ENCODE peak calls at places on chromosomes 3 and 15, in seven cellular contexts. B is WTC11, X is mesothelial cell of epicardium, I is uterus, C is tibial artery, O is BE2C, P is A549. J is an unnamed sample.

GRCh38 chr15:41350057-41350717 is 17.5 kb downstream of the NUSAP1 start:
- DNase-seq in B (no peak), X (no peak), I (no peak), C (no peak), O (no peak), P (no peak), J (no peak)

GRCh38 chr3:195855471-195856409 is 44.0 kb upstream of the MUC4 start:
- DNase-seq in B (no peak), X (no peak), I (no peak), C (no peak), O (no peak), P (no peak), J (no peak)

GRCh38 chr15:58203537-58203936 is 65.4 kb downstream of the AQP9 start:
- DNase-seq in B (no peak), X (no peak), I (no peak), C (no peak), O (peak), P (no peak), J (no peak)

GRCh38 chr3:105806361-105806760 is 62.5 kb downstream of the CBLB start:
- DNase-seq in B (no peak), X (no peak), I (no peak), C (no peak), O (no peak), P (peak), J (no peak)

GRCh38 chr15:80503319-80503952 is 99.3 kb downstream of the ARNT2 start:
- DNase-seq in B (no peak), X (no peak), I (no peak), C (no peak), O (no peak), P (no peak), J (no peak)

GRCh38 chr3:32432711-32433530 is 41.3 kb downstream of the CMTM7 start:
- DNase-seq in B (no peak), X (no peak), I (no peak), C (no peak), O (no peak), P (no peak), J (no peak)

GRCh38 chr3:15610083-15610482 is 8.5 kb downstream of the BTD start:
- DNase-seq in B (no peak), X (no peak), I (peak), C (peak), O (no peak), P (peak), J (no peak)

GRCh38 chr3:127067116-127067910 is 84.4 kb downstream of the PLXNA1 start:
- DNase-seq in B (no peak), X (no peak), I (no peak), C (no peak), O (no peak), P (no peak), J (no peak)

GRCh38 chr15:33148129-33148850 is 46.2 kb downstream of the FMN1 start:
- DNase-seq in B (no peak), X (no peak), I (no peak), C (no peak), O (no peak), P (no peak), J (peak)

GRCh38 chr3:192834428-192834827 is 83.2 kb downstream of the MB21D2 start:
- DNase-seq in B (no peak), X (no peak), I (no peak), C (no peak), O (no peak), P (no peak), J (no peak)

GRCh38 chr3:123469323-123469995 is 20.6 kb upstream of the ADCY5 start:
- DNase-seq in B (no peak), X (no peak), I (no peak), C (no peak), O (no peak), P (no peak), J (no peak)

GRCh38 chr15:64828985-64829384 is 3.5 kb upstream of the PIF1 start:
- DNase-seq in B (no peak), X (no peak), I (no peak), C (no peak), O (no peak), P (no peak), J (no peak)

GRCh38 chr3:57068437-57069089 is 8.1 kb downstream of the SPATA12 start:
- DNase-seq in B (no peak), X (no peak), I (peak), C (peak), O (no peak), P (peak), J (no peak)

GRCh38 chr3:163939926-163940325 is 1138.4 kb downstream of the SI start:
- DNase-seq in B (peak), X (no peak), I (no peak), C (no peak), O (no peak), P (no peak), J (no peak)

GRCh38 chr3:144662729-144663128 is 691.1 kb downstream of the DIPK2A start:
- DNase-seq in B (no peak), X (no peak), I (no peak), C (no peak), O (no peak), P (no peak), J (no peak)

GRCh38 chr15:52481915-52482314 is 46.8 kb downstream of the MYO5A start:
- DNase-seq in B (no peak), X (no peak), I (no peak), C (no peak), O (no peak), P (no peak), J (no peak)

GRCh38 chr3:3665961-3666640 is 133.1 kb upstream of the LRRN1 start:
- DNase-seq in B (no peak), X (no peak), I (no peak), C (no peak), O (no peak), P (no peak), J (no peak)

GRCh38 chr3:126811530-126811929 is 107.5 kb downstream of the CHCHD6 start:
- DNase-seq in B (no peak), X (no peak), I (no peak), C (no peak), O (no peak), P (no peak), J (no peak)

GRCh38 chr3:109175411-109175810 is 38.9 kb downstream of the C3orf85 start:
- DNase-seq in B (no peak), X (no peak), I (no peak), C (no peak), O (no peak), P (no peak), J (no peak)

DNA sequence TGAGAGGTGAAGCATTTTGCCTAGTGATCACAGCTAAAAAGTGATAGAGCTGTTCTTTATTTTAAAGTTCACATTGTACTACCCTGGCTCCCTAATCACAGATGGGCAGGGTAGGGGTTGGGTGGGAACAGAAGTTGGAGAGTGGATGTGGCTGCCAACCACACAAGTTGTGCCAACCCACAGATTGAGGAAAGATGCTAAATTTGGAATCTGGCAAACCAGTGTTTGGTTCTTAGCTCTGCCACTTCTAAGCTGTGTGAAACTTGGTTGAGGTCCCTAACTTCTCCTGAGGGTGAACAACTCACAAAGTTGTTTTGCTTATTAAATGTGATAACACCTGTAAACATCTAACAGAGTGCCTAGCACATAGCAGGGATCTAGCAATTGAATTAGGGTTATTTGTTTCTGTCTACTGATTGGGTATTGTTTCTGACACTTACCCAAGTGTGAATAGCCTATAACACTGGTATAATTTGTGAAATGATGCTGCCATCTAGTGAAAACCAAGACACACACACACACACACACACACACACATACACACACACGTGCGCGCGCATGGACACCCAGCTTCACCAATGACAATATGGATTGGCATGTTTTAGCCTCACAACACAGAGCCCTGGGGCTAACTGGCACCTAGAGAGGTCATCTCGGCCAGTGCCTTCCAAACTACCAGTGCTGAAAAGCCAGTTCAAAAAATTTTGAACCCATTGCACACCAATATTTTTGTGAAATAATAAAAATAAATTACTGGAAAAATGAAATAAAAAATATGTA is 25.3 kb downstream of the ADGRG7 start:
- DNase-seq in B (no peak), X (no peak), I (no peak), C (no peak), O (peak), P (no peak), J (peak)
- TF ChIP-seq CTCF in B (no peak), X (no peak), I (no peak), C (no peak), O (peak), P (peak), J (no peak)

DNA sequence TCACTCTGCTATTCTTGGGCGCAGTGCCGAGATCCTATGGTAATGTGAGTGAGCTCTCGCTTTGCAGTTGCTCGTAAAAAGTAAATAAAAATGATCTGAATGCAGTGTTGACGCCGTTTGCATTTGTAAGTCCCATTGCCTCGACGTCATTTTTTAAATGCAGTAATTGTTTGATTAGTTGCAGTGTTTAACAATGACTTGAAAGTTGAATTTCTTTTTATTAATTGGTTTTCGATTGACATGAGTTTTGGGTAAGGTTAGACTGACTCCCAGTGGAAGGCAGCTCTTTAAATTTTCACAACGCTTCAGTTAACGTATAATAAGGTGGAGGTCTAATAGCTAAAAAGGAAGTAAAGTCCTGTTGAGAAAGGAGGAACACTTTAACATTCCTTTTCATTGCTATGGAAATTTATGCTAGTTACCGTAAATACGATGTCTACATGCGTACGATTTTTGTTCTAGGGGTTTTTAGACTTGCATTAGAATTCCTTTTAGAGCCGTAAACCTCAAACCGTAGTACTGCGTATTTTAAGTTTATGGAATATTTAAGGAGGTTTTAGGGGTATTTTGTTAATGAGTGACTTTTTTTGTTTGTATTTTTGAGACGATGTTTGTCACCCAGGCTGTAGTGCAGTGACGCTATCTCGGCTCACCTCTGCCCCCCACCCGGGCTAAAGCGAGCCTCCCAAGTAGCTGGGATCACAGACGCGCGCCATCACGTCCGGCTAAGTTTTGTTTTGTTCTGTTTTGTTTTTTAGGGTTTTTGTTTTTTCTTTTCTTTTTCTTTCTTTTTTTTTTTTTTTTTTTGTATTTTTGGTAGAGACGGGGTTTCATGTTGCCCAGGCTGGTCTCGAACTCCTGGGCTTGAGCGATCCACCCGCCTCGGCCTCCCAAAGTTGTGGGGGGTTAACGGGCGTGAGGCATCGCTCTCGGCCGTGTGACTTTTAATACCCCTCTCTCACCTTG is 1.4 kb downstream of the MORF4L1 start:
- DNase-seq in B (no peak), X (no peak), I (peak), C (no peak), O (no peak), P (no peak), J (no peak)
- TF ChIP-seq CTCF in B (no peak), X (no peak), I (no peak), C (peak), O (no peak), P (peak), J (no peak)

GRCh38 chr3:185732782-185733181 is 92.1 kb downstream of the IGF2BP2 start:
- DNase-seq in B (no peak), X (no peak), I (no peak), C (no peak), O (no peak), P (no peak), J (no peak)
- TF ChIP-seq CTCF in B (no peak), X (no peak), I (no peak), C (no peak), O (no peak), P (no peak), J (no peak)

GRCh38 chr15:50593761-50594160 is 47.3 kb upstream of the USP50 start:
- DNase-seq in B (no peak), X (no peak), I (no peak), C (no peak), O (no peak), P (no peak), J (no peak)
- TF ChIP-seq CTCF in B (no peak), X (no peak), I (no peak), C (no peak), O (no peak), P (no peak), J (no peak)

J was measured in endothelial cell.